ENCODE peak calls at places on chromosome 11, in seven cellular contexts. W is foreskin keratinocyte; C is naive thymus-derived CD8-positive, alpha-beta T cell; J is stromal cell of bone marrow; N is fibroblast of the conjunctiva; V is T-helper 9 cell; T is NCI-H460. L is an unnamed sample.

GRCh38 chr11:127818625-127819024 is 768.7 kb downstream of the ETS1 start:
- DNase-seq in W (no peak), C (no peak), J (no peak), N (no peak), V (no peak), T (no peak), L (no peak)

GRCh38 chr11:8786933-8787332 is 104.3 kb downstream of the RPL27A start:
- DNase-seq in W (no peak), C (no peak), J (no peak), N (no peak), V (no peak), T (no peak), L (no peak)

GRCh38 chr11:113193894-113194293 is 120.5 kb upstream of the TTC12 start:
- DNase-seq in W (no peak), C (no peak), J (no peak), N (no peak), V (no peak), T (no peak), L (no peak)

GRCh38 chr11:62599909-62600308 is 1.8 kb downstream of the MTA2 start:
- DNase-seq in W (peak; percentile 95), C (no peak), J (no peak), N (no peak), V (no peak), T (no peak), L (no peak)

GRCh38 chr11:86370922-86371614 is 3.6 kb upstream of the CCDC81 start:
- DNase-seq in W (peak; percentile 85), C (no peak), J (peak; percentile 45), N (peak; percentile 9), V (no peak), T (no peak), L (no peak)

GRCh38 chr11:17163742-17164141 is 44.0 kb downstream of the PIK3C2A start:
- DNase-seq in W (no peak), C (no peak), J (no peak), N (no peak), V (no peak), T (no peak), L (no peak)

GRCh38 chr11:71252782-71253730 is 679 bp upstream of the SHANK2 start:
- DNase-seq in W (peak; percentile 43), C (no peak), J (peak; percentile 51), N (no peak), V (no peak), T (peak; percentile 31), L (no peak)

GRCh38 chr11:16873289-16873688 is 134.8 kb downstream of the C11orf58 start:
- DNase-seq in W (no peak), C (no peak), J (no peak), N (no peak), V (no peak), T (no peak), L (no peak)

GRCh38 chr11:8017894-8018741 is 31.0 kb downstream of the EIF3F start:
- DNase-seq in W (no peak), C (no peak), J (no peak), N (no peak), V (no peak), T (no peak), L (peak; percentile 55)

GRCh38 chr11:121572581-121573059 is 119.9 kb upstream of the SORL1-AS1 start:
- DNase-seq in W (no peak), C (no peak), J (no peak), N (no peak), V (no peak), T (no peak), L (no peak)

GRCh38 chr11:120517390-120518315 is 6.1 kb downstream of the GRIK4 start:
- DNase-seq in W (no peak), C (no peak), J (no peak), N (no peak), V (no peak), T (peak; percentile 6), L (no peak)

GRCh38 chr11:64713781-64714363 is 9.1 kb downstream of the NRXN2 start:
- DNase-seq in W (no peak), C (no peak), J (no peak), N (no peak), V (no peak), T (no peak), L (no peak)

GRCh38 chr11:109772846-109773400 is 320.3 kb upstream of the ZC3H12C start:
- DNase-seq in W (no peak), C (no peak), J (no peak), N (no peak), V (no peak), T (no peak), L (peak; percentile 11)

GRCh38 chr11:97269527-97269926 is 879.7 kb downstream of the JRKL start:
- DNase-seq in W (peak; percentile 13), C (no peak), J (no peak), N (no peak), V (no peak), T (peak; percentile 0), L (no peak)

GRCh38 chr11:434496-434895 is 7.3 kb downstream of the ANO9 start:
- DNase-seq in W (no peak), C (no peak), J (no peak), N (no peak), V (no peak), T (no peak), L (no peak)

GRCh38 chr11:131653244-131653643 is 282.8 kb downstream of the NTM start:
- DNase-seq in W (no peak), C (no peak), J (no peak), N (no peak), V (no peak), T (no peak), L (no peak)

GRCh38 chr11:75639752-75640151 is 29.1 kb downstream of the MAP6 start:
- DNase-seq in W (no peak), C (no peak), J (peak; percentile 23), N (peak; percentile 28), V (no peak), T (no peak), L (peak; percentile 76)